ENCODE peak calls at places on chromosome 7, in six cellular contexts. W is transverse colon; L is CD8-positive, alpha-beta memory T cell; R is gastrocnemius medialis; D is OCI-LY7; J is right lobe of liver. H is an unnamed sample.
A peak's percentile ranks its signal among the peaks of the same experiment; 100 is the strongest.

GRCh38 chr7:108290344-108291134 is 160.4 kb upstream of the LAMB4 start:
- DNase-seq in W (no peak), L (no peak), D (no peak), R (no peak), J (no peak), H (no peak)

GRCh38 chr7:86926732-86927131 is 132.7 kb downstream of the ELAPOR2 start:
- DNase-seq in R (no peak), D (peak; percentile 68), J (no peak), L (peak; percentile 41), W (no peak), H (no peak)

GRCh38 chr7:15755061-15755460 is 68.6 kb upstream of the MEOX2 start:
- DNase-seq in W (no peak), R (no peak), L (no peak), D (no peak), J (no peak), H (no peak)

GRCh38 chr7:78326870-78327269 is 528.3 kb downstream of the PHTF2 start:
- DNase-seq in R (peak; percentile 2), W (no peak), L (no peak), J (no peak), D (no peak), H (no peak)

GRCh38 chr7:23336799-23337283 is 37.7 kb downstream of the MALSU1 start:
- DNase-seq in W (no peak), J (no peak), L (no peak), D (no peak), R (no peak), H (no peak)

GRCh38 chr7:78151229-78151628 is 352.7 kb downstream of the PHTF2 start:
- DNase-seq in R (no peak), W (no peak), L (no peak), D (no peak), J (no peak), H (no peak)

GRCh38 chr7:71325151-71325550 is 193.2 kb downstream of the GALNT17 start:
- DNase-seq in W (no peak), D (no peak), R (no peak), L (no peak), J (no peak), H (no peak)

GRCh38 chr7:30068117-30068516 is 39.9 kb downstream of the PLEKHA8 start:
- DNase-seq in W (no peak), R (no peak), D (no peak), J (no peak), L (no peak), H (no peak)

GRCh38 chr7:11760372-11760771 is 71.6 kb downstream of the THSD7A start:
- DNase-seq in R (no peak), L (no peak), J (no peak), D (no peak), W (no peak), H (no peak)

GRCh38 chr7:104552102-104552501 is 223.7 kb downstream of the LHFPL3 start:
- DNase-seq in J (no peak), L (no peak), W (peak; percentile 32), R (no peak), D (peak; percentile 37), H (peak; percentile 71)

GRCh38 chr7:2459674-2460073 is 16.5 kb downstream of the GRIFIN start:
- DNase-seq in D (no peak), W (no peak), J (no peak), R (no peak), L (no peak), H (no peak)

GRCh38 chr7:22751341-22751740 is 24.3 kb downstream of the IL6 start:
- DNase-seq in R (no peak), W (no peak), D (no peak), J (no peak), L (no peak), H (no peak)

GRCh38 chr7:41205600-41205999 is 497.3 kb downstream of the INHBA start:
- DNase-seq in J (no peak), L (no peak), R (no peak), D (no peak), W (no peak), H (no peak)

GRCh38 chr7:70571403-70571911 is 560.5 kb upstream of the GALNT17 start:
- DNase-seq in W (peak; percentile 25), J (no peak), L (no peak), D (no peak), R (no peak), H (peak; percentile 58)

GRCh38 chr7:100687740-100688592 is 6.1 kb downstream of the GIGYF1 start:
- DNase-seq in R (no peak), J (no peak), D (no peak), W (no peak), L (no peak), H (no peak)

GRCh38 chr7:139842414-139843210 is 13.5 kb downstream of the TBXAS1 start:
- DNase-seq in R (no peak), L (no peak), D (peak; percentile 48), J (peak; percentile 30), W (no peak), H (no peak)

GRCh38 chr7:157250605-157251228 is 86.1 kb upstream of the DNAJB6 start:
- DNase-seq in R (no peak), J (no peak), W (peak; percentile 35), L (peak; percentile 39), D (peak; percentile 72), H (no peak)

GRCh38 chr7:20329389-20330175 is 1.1 kb upstream of the ITGB8 start:
- DNase-seq in R (no peak), J (no peak), W (peak; percentile 71), D (no peak), L (no peak), H (peak; percentile 72)

GRCh38 chr7:86950360-86950759 is 109.1 kb downstream of the ELAPOR2 start:
- DNase-seq in D (no peak), J (no peak), L (no peak), W (no peak), R (no peak), H (no peak)

GRCh38 chr7:38453187-38453586 is 178.0 kb downstream of the AMPH start:
- DNase-seq in L (no peak), R (no peak), D (no peak), W (no peak), J (no peak), H (no peak)

DNA sequence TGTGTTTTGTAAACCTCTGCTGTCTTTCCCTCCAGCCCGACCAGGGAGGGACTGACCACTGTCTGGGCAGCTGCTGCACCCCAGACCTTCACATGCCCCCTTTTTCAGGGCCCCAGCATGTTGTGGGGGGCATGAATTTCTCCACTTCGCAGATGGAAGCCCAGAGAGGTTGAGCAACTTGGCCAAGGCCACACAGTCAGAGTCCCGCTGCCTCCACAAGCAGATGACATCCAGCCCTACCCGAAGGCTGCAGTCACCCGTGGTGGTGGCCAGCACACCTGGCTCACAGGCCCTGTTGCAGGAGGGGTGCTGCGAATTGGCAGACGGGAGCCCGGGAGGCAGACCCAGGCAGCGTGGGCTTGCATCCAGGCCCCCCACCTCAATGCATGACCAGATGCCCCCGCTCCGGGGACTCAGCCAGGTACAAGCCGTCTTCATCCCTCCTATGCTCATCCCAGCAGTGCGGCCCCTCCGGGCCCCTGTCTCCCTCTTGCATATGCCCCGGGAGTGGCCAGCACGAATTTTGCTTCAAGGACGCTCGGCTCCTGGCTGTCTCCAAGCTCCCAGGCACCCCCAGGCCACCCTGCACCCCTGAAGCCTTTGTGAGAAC is 36.0 kb upstream of the PDGFA start:
- DNase-seq in L (no peak), J (no peak), D (no peak), W (no peak), R (no peak), H (no peak)
- H3K4me1 ChIP-seq in L (no peaks in the 10 kb centered on the region), J (no peaks in the 10 kb centered on the region), D (no peaks in the 10 kb centered on the region), W (no peaks in the 10 kb centered on the region), R (no peaks in the 10 kb centered on the region), H (no peaks in the 10 kb centered on the region)

DNA sequence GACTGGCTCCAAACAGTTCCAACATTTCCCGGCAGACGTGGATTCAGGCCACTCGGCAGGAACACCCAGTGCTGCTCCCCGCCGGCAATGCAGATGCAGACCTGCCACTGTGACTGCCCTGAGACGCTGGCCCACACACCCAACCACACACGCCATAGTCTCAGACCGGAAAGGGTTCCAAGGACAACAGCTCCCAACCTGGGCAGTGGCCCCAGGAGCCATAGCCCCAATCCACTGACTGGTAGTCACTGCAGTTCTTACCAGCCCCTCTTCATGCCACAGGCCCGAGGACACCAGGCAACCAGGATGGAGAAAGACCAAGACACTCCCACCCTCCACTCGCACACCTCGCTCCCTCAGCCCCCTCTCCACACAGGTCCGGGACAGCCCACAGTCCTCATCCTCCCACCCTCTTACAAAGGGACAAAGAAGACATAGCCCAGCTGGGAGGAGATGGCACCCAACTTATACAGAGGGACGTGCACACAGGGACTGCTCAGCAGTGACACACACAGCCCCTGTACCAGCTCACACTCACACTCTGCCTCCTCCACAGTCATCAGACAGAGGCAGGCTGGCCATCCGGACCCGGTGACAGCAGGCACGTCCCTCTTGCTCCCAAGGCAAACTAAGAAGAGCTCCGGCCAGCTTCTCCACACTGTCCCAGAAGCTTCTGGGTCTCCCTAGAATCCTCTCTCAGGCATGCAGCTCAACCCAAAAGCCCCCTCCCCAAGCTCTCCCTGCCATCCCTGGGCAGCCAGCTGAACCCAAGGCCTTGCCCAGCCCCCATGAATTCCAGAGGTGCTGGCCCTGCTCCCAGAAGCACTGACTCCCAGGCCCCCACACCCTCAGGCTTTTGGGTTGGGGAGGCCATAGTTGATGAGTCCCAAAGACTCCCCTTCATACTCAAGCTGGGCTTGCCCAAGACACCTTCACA is 24.8 kb downstream of the KCNH2 start:
- DNase-seq in L (no peak), R (no peak), D (no peak), W (no peak), J (no peak), H (peak; percentile 32)
- H3K4me3 ChIP-seq in L (no peak overlapping the region), R (no peak overlapping the region), D (no peak overlapping the region), W (peak overlapping the region; percentile 4), J (no peak overlapping the region), H (no peak overlapping the region)

DNA sequence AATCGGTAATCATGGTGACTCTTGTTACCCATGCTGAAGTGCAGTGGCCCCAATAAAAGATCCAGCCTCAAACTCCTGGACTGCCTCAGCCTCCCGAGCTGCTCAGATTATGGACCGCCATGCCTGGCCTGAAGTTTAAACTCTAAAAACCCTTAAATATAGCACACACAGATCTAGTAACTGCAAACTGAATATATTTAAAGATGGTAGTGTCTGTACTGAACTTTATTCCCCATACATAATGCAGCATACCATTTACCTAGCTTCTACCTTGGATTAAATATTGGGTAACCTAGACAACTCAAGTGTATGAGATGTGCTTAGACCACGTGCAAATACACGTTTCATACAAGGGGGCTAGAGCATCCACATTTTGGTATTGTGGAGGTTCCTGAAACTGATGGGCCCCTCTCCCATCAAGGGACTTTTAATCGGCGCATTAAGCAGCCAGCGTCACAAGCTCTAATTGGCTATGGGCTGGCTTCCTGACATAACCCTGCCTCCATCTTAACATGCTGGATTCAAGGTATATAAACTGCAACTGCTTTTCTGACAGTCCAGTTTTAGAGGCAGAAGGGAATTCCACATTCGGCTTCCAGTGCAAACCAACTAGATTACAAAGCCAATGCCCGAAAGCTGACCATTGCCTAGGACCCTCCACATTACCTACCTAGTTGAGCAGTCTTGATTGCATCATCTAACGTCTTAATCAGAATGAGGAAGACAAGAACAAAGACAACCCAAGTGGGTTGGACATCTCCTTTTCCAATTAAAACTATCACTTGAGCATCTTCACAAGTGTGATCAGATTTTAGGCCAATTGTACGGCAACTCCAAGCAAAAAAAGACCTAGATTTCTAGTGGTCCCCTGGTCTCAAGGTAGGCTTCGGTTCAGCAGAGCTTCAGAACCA is 12.9 kb downstream of the HNRNPA2B1 start:
- DNase-seq in W (no peak), R (no peak), L (peak; percentile 22), D (peak; percentile 43), J (no peak), H (no peak)
- H3K36me3 ChIP-seq in W (peaks cover 43% of the 10 kb centered on the region), R (peaks cover 63% of the 10 kb centered on the region), L (peaks cover 32% of the 10 kb centered on the region), D (peaks cover 92% of the 10 kb centered on the region), J (peaks cover 39% of the 10 kb centered on the region), H (peaks cover 14% of the 10 kb centered on the region)

GRCh38 chr7:131331806-131332205 is 4.1 kb downstream of the MKLN1 start:
- DNase-seq in R (no peak), L (no peak), J (no peak), W (no peak), D (no peak), H (no peak)
- H3K4me1 ChIP-seq in R (peaks cover 58% of the 10 kb centered on the region), L (peaks cover 24% of the 10 kb centered on the region), J (peaks cover 28% of the 10 kb centered on the region), W (peaks cover 47% of the 10 kb centered on the region), D (peaks cover 28% of the 10 kb centered on the region), H (peaks cover 22% of the 10 kb centered on the region)

H was measured in mucosa of descending colon.